ENCODE peak calls at places on chromosome 1, in six cellular contexts. One of them, this sample, is unnamed.

GRCh38 chr1:75392278-75392677 is 218.6 kb downstream of the SLC44A5 start:
- DNase-seq in prostate gland: no peak
- DNase-seq in brain microvascular endothelial cell: no peak
- DNase-seq in left ventricle myocardium inferior: no peak
- DNase-seq in lower lobe of right lung: no peak
- DNase-seq in esophagus squamous epithelium: no peak
- DNase-seq in this sample: no peak

GRCh38 chr1:204341380-204341779 is 18.3 kb downstream of the PLEKHA6 start:
- DNase-seq in prostate gland: no peak
- DNase-seq in esophagus squamous epithelium: no peak
- DNase-seq in left ventricle myocardium inferior: no peak
- DNase-seq in lower lobe of right lung: no peak
- DNase-seq in brain microvascular endothelial cell: no peak
- DNase-seq in this sample: no peak

GRCh38 chr1:1782399-1783221 is 4.3 kb upstream of the NADK start:
- DNase-seq in brain microvascular endothelial cell: no peak
- DNase-seq in prostate gland: peak; percentile 83
- DNase-seq in lower lobe of right lung: peak; percentile 85
- DNase-seq in esophagus squamous epithelium: no peak
- DNase-seq in left ventricle myocardium inferior: peak; percentile 70
- DNase-seq in this sample: peak; percentile 41

GRCh38 chr1:168408531-168409242 is 128.0 kb downstream of the TBX19 start:
- DNase-seq in left ventricle myocardium inferior: no peak
- DNase-seq in lower lobe of right lung: no peak
- DNase-seq in brain microvascular endothelial cell: peak; percentile 5
- DNase-seq in esophagus squamous epithelium: no peak
- DNase-seq in prostate gland: no peak
- DNase-seq in this sample: no peak

GRCh38 chr1:245201827-245202226 is 47.0 kb downstream of the KIF26B start:
- DNase-seq in lower lobe of right lung: no peak
- DNase-seq in brain microvascular endothelial cell: no peak
- DNase-seq in prostate gland: no peak
- DNase-seq in left ventricle myocardium inferior: no peak
- DNase-seq in esophagus squamous epithelium: no peak
- DNase-seq in this sample: no peak

GRCh38 chr1:244049142-244049968 is 1.7 kb upstream of the ZBTB18 start:
- DNase-seq in prostate gland: peak; percentile 19
- DNase-seq in brain microvascular endothelial cell: no peak
- DNase-seq in lower lobe of right lung: peak; percentile 63
- DNase-seq in esophagus squamous epithelium: no peak
- DNase-seq in left ventricle myocardium inferior: peak; percentile 44
- DNase-seq in this sample: no peak

GRCh38 chr1:198598796-198599321 is 40.0 kb upstream of the PTPRC start:
- DNase-seq in esophagus squamous epithelium: no peak
- DNase-seq in lower lobe of right lung: no peak
- DNase-seq in left ventricle myocardium inferior: no peak
- DNase-seq in prostate gland: no peak
- DNase-seq in brain microvascular endothelial cell: no peak
- DNase-seq in this sample: no peak

GRCh38 chr1:109782927-109783326 is 19.2 kb upstream of the EPS8L3 start:
- DNase-seq in prostate gland: no peak
- DNase-seq in brain microvascular endothelial cell: no peak
- DNase-seq in esophagus squamous epithelium: no peak
- DNase-seq in left ventricle myocardium inferior: no peak
- DNase-seq in lower lobe of right lung: peak; percentile 36
- DNase-seq in this sample: no peak

GRCh38 chr1:212482006-212482351 is 49.3 kb downstream of the NENF start:
- DNase-seq in left ventricle myocardium inferior: no peak
- DNase-seq in prostate gland: no peak
- DNase-seq in esophagus squamous epithelium: no peak
- DNase-seq in lower lobe of right lung: no peak
- DNase-seq in brain microvascular endothelial cell: no peak
- DNase-seq in this sample: no peak

GRCh38 chr1:47452426-47452825 is 14.6 kb downstream of the FOXD2 start:
- DNase-seq in lower lobe of right lung: no peak
- DNase-seq in esophagus squamous epithelium: no peak
- DNase-seq in left ventricle myocardium inferior: no peak
- DNase-seq in brain microvascular endothelial cell: no peak
- DNase-seq in prostate gland: no peak
- DNase-seq in this sample: no peak

GRCh38 chr1:238272145-238272544 is 381.4 kb upstream of the ZP4 start:
- DNase-seq in lower lobe of right lung: no peak
- DNase-seq in left ventricle myocardium inferior: no peak
- DNase-seq in esophagus squamous epithelium: no peak
- DNase-seq in brain microvascular endothelial cell: no peak
- DNase-seq in prostate gland: no peak
- DNase-seq in this sample: no peak

DNA sequence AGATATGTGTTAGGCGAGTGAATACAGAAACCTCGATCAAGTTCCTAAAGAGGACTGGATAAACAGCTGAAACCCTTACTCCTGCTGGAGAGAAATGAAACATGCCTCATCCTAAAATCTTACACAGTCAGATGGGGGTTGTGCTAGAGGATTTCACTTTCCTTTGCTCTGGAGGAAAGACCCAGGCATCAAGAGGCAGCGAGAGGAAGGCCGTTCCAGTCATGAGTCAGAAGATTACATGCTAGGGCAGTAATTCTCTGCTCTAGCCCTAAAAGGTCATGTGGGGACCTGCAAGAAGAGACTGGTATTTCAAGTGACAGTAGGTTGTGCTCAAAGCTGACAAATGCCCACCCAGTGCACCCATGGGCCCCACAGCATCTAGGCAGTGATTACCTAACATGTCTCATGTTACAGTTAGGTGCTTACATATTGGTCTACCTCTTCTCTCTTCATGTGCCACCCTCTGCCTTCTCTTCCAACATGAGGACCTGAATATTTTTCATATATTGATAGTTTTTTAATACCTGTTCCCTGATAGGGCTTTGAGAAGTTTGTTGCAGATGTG is 99.6 kb upstream of the BEND5 start:
- DNase-seq in lower lobe of right lung: no peak
- DNase-seq in prostate gland: no peak
- DNase-seq in left ventricle myocardium inferior: no peak
- DNase-seq in esophagus squamous epithelium: no peak
- DNase-seq in brain microvascular endothelial cell: no peak
- DNase-seq in this sample: no peak
- H3K27ac ChIP-seq in lower lobe of right lung: no peak overlapping the region
- H3K27ac ChIP-seq in prostate gland: no peak overlapping the region
- H3K27ac ChIP-seq in left ventricle myocardium inferior: no peak overlapping the region
- H3K27ac ChIP-seq in esophagus squamous epithelium: no peak overlapping the region
- H3K27ac ChIP-seq in brain microvascular endothelial cell: no peak overlapping the region
- H3K27ac ChIP-seq in this sample: no peak overlapping the region

DNA sequence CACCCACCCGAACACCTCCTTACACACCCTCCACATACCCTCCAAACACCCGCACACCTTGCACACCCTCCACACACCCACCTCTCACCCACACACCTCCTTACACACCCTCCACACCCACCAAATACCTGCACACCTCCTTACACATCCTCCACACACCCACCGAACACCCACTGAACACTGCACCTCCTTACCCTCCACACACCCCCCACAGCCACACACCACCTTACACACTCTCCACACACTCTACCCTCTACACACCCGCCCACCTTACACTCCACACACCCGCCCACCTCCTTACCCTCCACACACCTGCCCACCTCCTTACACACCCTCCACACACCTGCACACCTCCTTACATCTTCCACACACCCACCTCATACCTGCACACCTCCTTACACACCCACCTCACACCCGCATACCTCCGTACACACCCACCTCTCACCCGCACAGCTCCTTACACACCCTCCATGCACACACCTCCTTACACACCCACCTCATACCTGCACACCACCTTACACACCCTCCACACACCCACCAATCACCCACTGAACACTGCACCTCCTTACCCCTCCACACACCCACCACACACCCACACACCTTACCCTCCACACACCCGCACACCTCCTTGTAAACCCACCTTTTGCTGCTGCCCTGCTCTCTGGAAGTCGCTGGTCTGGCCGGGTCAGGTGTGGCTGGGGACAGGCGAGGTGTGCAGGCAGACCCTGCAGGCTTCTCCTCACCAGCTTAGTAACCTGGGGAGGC is 38.4 kb downstream of the COQ8A start:
- DNase-seq in left ventricle myocardium inferior: no peak
- DNase-seq in brain microvascular endothelial cell: no peak
- DNase-seq in prostate gland: no peak
- DNase-seq in lower lobe of right lung: no peak
- DNase-seq in esophagus squamous epithelium: no peak
- DNase-seq in this sample: no peak
- H3K27ac ChIP-seq in left ventricle myocardium inferior: peak overlapping the region; percentile 96
- H3K27ac ChIP-seq in brain microvascular endothelial cell: no peak overlapping the region
- H3K27ac ChIP-seq in prostate gland: no peak overlapping the region
- H3K27ac ChIP-seq in lower lobe of right lung: no peak overlapping the region
- H3K27ac ChIP-seq in esophagus squamous epithelium: no peak overlapping the region
- H3K27ac ChIP-seq in this sample: no peak overlapping the region

GRCh38 chr1:24293392-24294227 is 25.5 kb upstream of the GRHL3 start:
- DNase-seq in brain microvascular endothelial cell: no peak
- DNase-seq in esophagus squamous epithelium: no peak
- DNase-seq in left ventricle myocardium inferior: no peak
- DNase-seq in lower lobe of right lung: no peak
- DNase-seq in prostate gland: no peak
- DNase-seq in this sample: no peak
- H3K27ac ChIP-seq in brain microvascular endothelial cell: no peak overlapping the region
- H3K27ac ChIP-seq in esophagus squamous epithelium: peak overlapping the region; percentile 97
- H3K27ac ChIP-seq in left ventricle myocardium inferior: no peak overlapping the region
- H3K27ac ChIP-seq in lower lobe of right lung: peak overlapping the region; percentile 59
- H3K27ac ChIP-seq in prostate gland: peak overlapping the region; percentile 65
- H3K27ac ChIP-seq in this sample: no peak overlapping the region

GRCh38 chr1:106173101-106173500 is 883.4 kb upstream of the PRMT6 start:
- DNase-seq in left ventricle myocardium inferior: no peak
- DNase-seq in esophagus squamous epithelium: no peak
- DNase-seq in prostate gland: no peak
- DNase-seq in lower lobe of right lung: no peak
- DNase-seq in brain microvascular endothelial cell: no peak
- DNase-seq in this sample: no peak
- H3K27ac ChIP-seq in left ventricle myocardium inferior: no peak overlapping the region
- H3K27ac ChIP-seq in esophagus squamous epithelium: no peak overlapping the region
- H3K27ac ChIP-seq in prostate gland: no peak overlapping the region
- H3K27ac ChIP-seq in lower lobe of right lung: no peak overlapping the region
- H3K27ac ChIP-seq in brain microvascular endothelial cell: no peak overlapping the region
- H3K27ac ChIP-seq in this sample: no peak overlapping the region

GRCh38 chr1:164579346-164579745 is 20.4 kb downstream of the PBX1 start:
- DNase-seq in left ventricle myocardium inferior: no peak
- DNase-seq in brain microvascular endothelial cell: no peak
- DNase-seq in esophagus squamous epithelium: no peak
- DNase-seq in lower lobe of right lung: no peak
- DNase-seq in prostate gland: no peak
- DNase-seq in this sample: no peak
- H3K27ac ChIP-seq in left ventricle myocardium inferior: peak overlapping the region; percentile 76
- H3K27ac ChIP-seq in brain microvascular endothelial cell: no peak overlapping the region
- H3K27ac ChIP-seq in esophagus squamous epithelium: peak overlapping the region; percentile 24
- H3K27ac ChIP-seq in lower lobe of right lung: no peak overlapping the region
- H3K27ac ChIP-seq in prostate gland: peak overlapping the region; percentile 35
- H3K27ac ChIP-seq in this sample: no peak overlapping the region

DNA sequence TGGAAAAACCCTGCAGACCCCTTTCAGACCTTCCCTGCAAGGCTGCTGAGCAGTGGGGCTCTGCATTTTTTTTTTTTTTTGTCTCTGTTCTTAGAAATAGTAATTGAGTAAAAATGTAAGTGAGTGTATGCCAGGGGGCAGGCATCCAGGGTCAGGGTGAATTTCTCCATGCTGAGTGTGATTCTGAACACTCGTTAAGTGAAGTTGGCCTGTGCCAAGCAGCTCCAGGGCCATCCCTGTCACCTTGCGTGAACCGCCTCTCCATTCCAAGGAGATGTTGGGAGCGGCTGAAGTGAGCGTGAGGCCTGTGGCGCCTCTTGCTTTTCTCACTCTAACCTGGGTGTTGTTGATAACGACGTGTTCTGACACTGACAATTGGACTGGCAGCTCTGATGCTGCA is 20.5 kb downstream of the TGFB2 start:
- DNase-seq in left ventricle myocardium inferior: no peak
- DNase-seq in esophagus squamous epithelium: no peak
- DNase-seq in lower lobe of right lung: no peak
- DNase-seq in brain microvascular endothelial cell: no peak
- DNase-seq in prostate gland: no peak
- DNase-seq in this sample: peak; percentile 59
- H3K27ac ChIP-seq in left ventricle myocardium inferior: peak overlapping the region; percentile 23
- H3K27ac ChIP-seq in esophagus squamous epithelium: peak overlapping the region; percentile 62
- H3K27ac ChIP-seq in lower lobe of right lung: peak overlapping the region; percentile 15
- H3K27ac ChIP-seq in brain microvascular endothelial cell: peak overlapping the region; percentile 54
- H3K27ac ChIP-seq in prostate gland: peak overlapping the region; percentile 19
- H3K27ac ChIP-seq in this sample: peak overlapping the region; percentile 75

DNA sequence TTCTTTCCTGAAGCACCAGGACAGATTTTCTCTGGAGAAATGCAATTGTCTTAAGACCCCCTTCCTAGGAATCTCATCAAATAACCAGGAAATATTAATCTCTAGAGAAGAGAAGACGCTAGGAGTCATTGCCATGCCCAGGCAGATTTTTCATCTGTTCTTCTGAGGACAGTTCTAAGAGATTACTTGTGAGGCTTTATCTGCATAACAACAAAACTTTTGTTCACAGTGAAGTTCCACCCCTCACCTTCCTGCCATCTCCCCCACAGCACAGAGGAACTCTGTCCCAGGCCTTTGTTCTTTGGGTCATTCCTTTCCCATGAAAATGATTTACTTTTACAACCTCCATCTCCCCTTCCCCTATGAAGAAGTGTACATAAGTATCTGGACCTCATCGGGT is 384.6 kb upstream of the CAMK1G start:
- DNase-seq in lower lobe of right lung: no peak
- DNase-seq in esophagus squamous epithelium: no peak
- DNase-seq in brain microvascular endothelial cell: no peak
- DNase-seq in left ventricle myocardium inferior: no peak
- DNase-seq in prostate gland: no peak
- DNase-seq in this sample: no peak
- H3K27ac ChIP-seq in lower lobe of right lung: no peak overlapping the region
- H3K27ac ChIP-seq in esophagus squamous epithelium: no peak overlapping the region
- H3K27ac ChIP-seq in brain microvascular endothelial cell: no peak overlapping the region
- H3K27ac ChIP-seq in left ventricle myocardium inferior: no peak overlapping the region
- H3K27ac ChIP-seq in prostate gland: no peak overlapping the region
- H3K27ac ChIP-seq in this sample: no peak overlapping the region

DNA sequence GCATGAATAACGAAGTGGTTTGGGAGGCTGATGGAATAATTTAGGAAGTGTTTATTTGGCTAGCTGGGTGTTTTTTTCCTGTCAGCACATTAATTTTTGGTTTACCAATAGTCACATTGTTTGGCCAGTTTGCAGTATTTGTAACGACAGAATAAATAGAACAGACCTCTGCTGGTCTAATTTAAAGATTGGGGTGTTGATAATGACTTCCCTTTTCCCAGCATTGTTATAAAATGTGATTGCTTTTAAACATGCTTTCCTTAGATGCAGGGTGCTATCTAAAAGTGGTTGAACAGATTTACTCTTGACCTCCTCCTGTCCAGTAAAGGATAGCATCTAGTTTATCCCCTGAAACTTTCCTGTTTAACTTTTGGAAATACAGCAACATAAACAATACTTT is 132.1 kb downstream of the C1orf21 start:
- DNase-seq in lower lobe of right lung: no peak
- DNase-seq in esophagus squamous epithelium: no peak
- DNase-seq in left ventricle myocardium inferior: no peak
- DNase-seq in brain microvascular endothelial cell: no peak
- DNase-seq in prostate gland: no peak
- DNase-seq in this sample: no peak
- H3K27ac ChIP-seq in lower lobe of right lung: no peak overlapping the region
- H3K27ac ChIP-seq in esophagus squamous epithelium: no peak overlapping the region
- H3K27ac ChIP-seq in left ventricle myocardium inferior: peak overlapping the region; percentile 77
- H3K27ac ChIP-seq in brain microvascular endothelial cell: no peak overlapping the region
- H3K27ac ChIP-seq in prostate gland: no peak overlapping the region
- H3K27ac ChIP-seq in this sample: no peak overlapping the region

This sample was measured in thoracic aorta.